ENCODE peak calls at places on chromosomes 16 and 17, in eight cellular contexts. A is HCT116, P is endothelial cell of umbilical vein, M is GM12878, Z is SK-N-SH, C is H1, L is K562, U is HepG2. G is an unnamed sample.

GRCh38 chr17:7836596-7837374 is 2.8 kb downstream of the KDM6B start:
- DNase-seq in C (peak), A (peak), P (peak), U (peak), L (peak), Z (peak), M (peak), G (peak)

GRCh38 chr16:50298075-50298460 is 31.7 kb downstream of the ADCY7 start:
- DNase-seq in Z (no peak), L (no peak), P (no peak), A (no peak), U (peak), M (no peak), C (no peak), G (no peak)

GRCh38 chr16:71255721-71256120 is 25.2 kb upstream of the HYDIN start:
- DNase-seq in A (no peak), U (no peak), P (no peak), C (no peak), M (no peak), Z (peak), L (no peak), G (no peak)

GRCh38 chr16:4373909-4374742 is 2.5 kb downstream of the VASN start:
- DNase-seq in C (no peak), Z (no peak), M (no peak), L (peak), A (no peak), U (no peak), P (no peak), G (no peak)

GRCh38 chr17:58331815-58332719 is 3.5 kb upstream of the TSPOAP1 start:
- DNase-seq in L (peak), A (no peak), C (no peak), U (no peak), Z (peak), M (peak), P (no peak), G (no peak)

GRCh38 chr16:72878301-72879269 is 169.3 kb downstream of the ZFHX3 start:
- DNase-seq in P (no peak), Z (peak), M (no peak), L (no peak), U (peak), C (no peak), A (no peak), G (no peak)

GRCh38 chr17:7582401-7583252 is 1.0 kb upstream of the MPDU1 start:
- DNase-seq in Z (no peak), C (no peak), U (no peak), A (no peak), L (no peak), P (no peak), M (no peak), G (no peak)

GRCh38 chr16:641326-642188 is at the start of gene MCRIP2:
- DNase-seq in M (peak), Z (peak), A (no peak), L (peak), C (no peak), P (peak), U (peak), G (no peak)

GRCh38 chr17:38416840-38417209 is 11.4 kb upstream of the ARHGAP23 start:
- DNase-seq in U (no peak), M (no peak), L (no peak), A (no peak), P (no peak), C (no peak), Z (no peak), G (no peak)

GRCh38 chr17:38685485-38685884 is 10.7 kb upstream of the EPOP start:
- DNase-seq in Z (no peak), C (no peak), L (no peak), U (no peak), P (no peak), A (no peak), M (no peak), G (no peak)

GRCh38 chr16:64892843-64893242 is 229.0 kb downstream of the CDH11 start:
- DNase-seq in L (no peak), U (no peak), Z (no peak), A (no peak), P (peak), M (no peak), C (no peak), G (no peak)

GRCh38 chr16:17277981-17278381 is 192.8 kb downstream of the XYLT1 start:
- DNase-seq in U (peak), M (no peak), C (no peak), Z (no peak), A (peak), L (no peak), P (no peak), G (no peak)

GRCh38 chr17:72297326-72298115 is 176.7 kb downstream of the SOX9 start:
- DNase-seq in U (no peak), C (no peak), P (no peak), Z (no peak), A (peak), L (no peak), M (no peak), G (no peak)

GRCh38 chr17:15981208-15981607 is 18.3 kb downstream of the ZSWIM7 start:
- DNase-seq in U (no peak), C (no peak), A (no peak), P (no peak), M (peak), Z (no peak), L (no peak), G (no peak)

GRCh38 chr17:19812407-19812806 is 55.3 kb downstream of the ULK2 start:
- DNase-seq in C (no peak), A (no peak), U (no peak), L (no peak), Z (no peak), P (peak), M (no peak), G (no peak)

GRCh38 chr17:8955560-8955959 is 9.9 kb downstream of the PIK3R5 start:
- DNase-seq in A (no peak), C (no peak), Z (no peak), L (no peak), M (no peak), P (no peak), U (no peak), G (no peak)

GRCh38 chr17:44757045-44757917 is 1.5 kb upstream of the ADAM11 start:
- DNase-seq in Z (no peak), M (no peak), A (no peak), U (no peak), L (no peak), P (no peak), C (no peak), G (no peak)

GRCh38 chr17:77527394-77527793 is 386.6 kb downstream of the SEC14L1 start:
- DNase-seq in A (no peak), U (no peak), Z (no peak), P (no peak), M (no peak), L (no peak), C (no peak), G (no peak)

GRCh38 chr16:46884513-46885293 is 541 bp downstream of the GPT2 start:
- DNase-seq in Z (peak), M (no peak), L (peak), A (no peak), P (peak), C (no peak), U (no peak), G (no peak)

GRCh38 chr16:89193021-89193575 is 7.2 kb downstream of the SLC22A31 start:
- DNase-seq in U (peak), A (peak), M (no peak), P (peak), C (peak), Z (peak), L (peak), G (no peak)

GRCh38 chr17:55210292-55210691 is 54.5 kb upstream of the HLF start:
- DNase-seq in A (no peak), U (no peak), M (no peak), L (no peak), P (no peak), Z (peak), C (no peak), G (no peak)

GRCh38 chr16:86261379-86261778 is 248.9 kb upstream of the FOXF1 start:
- DNase-seq in A (peak), L (peak), U (no peak), Z (no peak), P (peak), C (no peak), M (peak), G (no peak)

GRCh38 chr16:79561729-79562128 is 38.8 kb downstream of the MAF start:
- DNase-seq in U (no peak), L (no peak), Z (no peak), C (no peak), M (no peak), A (no peak), P (no peak), G (no peak)

GRCh38 chr16:49474741-49475140 is 101.1 kb downstream of the C16orf78 start:
- DNase-seq in P (no peak), M (no peak), L (no peak), A (no peak), U (no peak), C (no peak), Z (no peak), G (no peak)

GRCh38 chr17:45364531-45365390 is 47.9 kb upstream of the MAP3K14 start:
- DNase-seq in M (no peak), Z (peak), U (no peak), L (no peak), A (no peak), P (peak), C (peak), G (no peak)

GRCh38 chr17:7313890-7314718 is 1.1 kb downstream of the GPS2 start:
- DNase-seq in C (no peak), P (no peak), L (no peak), A (no peak), M (no peak), Z (no peak), U (no peak), G (no peak)

GRCh38 chr16:57938936-57939871 is 31.7 kb downstream of the CNGB1 start:
- DNase-seq in A (peak), U (peak), M (no peak), P (peak), C (no peak), L (no peak), Z (no peak), G (no peak)

GRCh38 chr17:6574689-6575595 is 18.6 kb upstream of the PITPNM3 start:
- DNase-seq in Z (no peak), P (peak), U (no peak), M (peak), C (no peak), L (peak), A (no peak), G (no peak)

GRCh38 chr17:82859431-82860403 is 19.9 kb upstream of the ZNF750 start:
- DNase-seq in L (peak), C (no peak), A (peak), P (peak), U (peak), M (peak), Z (no peak), G (no peak)

GRCh38 chr16:17571499-17572093 is 100.8 kb upstream of the XYLT1 start:
- DNase-seq in C (no peak), Z (no peak), U (no peak), M (no peak), L (no peak), A (peak), P (no peak), G (no peak)

GRCh38 chr16:2852003-2852730 is 5.8 kb downstream of the PRSS22 start:
- DNase-seq in L (no peak), M (no peak), C (no peak), U (no peak), Z (peak), P (no peak), A (no peak), G (no peak)

GRCh38 chr17:17520599-17521232 is 24.5 kb upstream of the RASD1 start:
- DNase-seq in M (no peak), P (no peak), L (no peak), U (no peak), C (no peak), A (no peak), Z (no peak), G (no peak)

GRCh38 chr16:12503201-12503600 is 300.5 kb downstream of the CPPED1 start:
- DNase-seq in M (no peak), C (no peak), U (no peak), Z (no peak), P (no peak), A (no peak), L (no peak), G (no peak)

GRCh38 chr16:85955566-85955965 is 56.6 kb downstream of the IRF8 start:
- DNase-seq in Z (no peak), M (no peak), P (no peak), A (no peak), U (no peak), L (no peak), C (no peak), G (no peak)

GRCh38 chr17:39197380-39198185 is at the start of gene CACNB1:
- DNase-seq in M (no peak), A (no peak), Z (peak), C (no peak), U (peak), P (peak), L (peak), G (no peak)

GRCh38 chr17:49996121-49996494 is 1.1 kb upstream of the DLX3 start:
- DNase-seq in P (no peak), L (no peak), A (no peak), C (no peak), Z (no peak), U (no peak), M (no peak), G (no peak)

GRCh38 chr16:27108826-27109665 is 42.3 kb downstream of the C16orf82 start:
- DNase-seq in M (no peak), A (no peak), C (no peak), L (no peak), U (no peak), Z (no peak), P (peak), G (no peak)

GRCh38 chr16:27110524-27110896 is 43.8 kb downstream of the C16orf82 start:
- DNase-seq in Z (peak), C (no peak), L (no peak), P (no peak), U (no peak), M (no peak), A (no peak), G (no peak)

GRCh38 chr16:27108051-27108770 is 41.5 kb downstream of the C16orf82 start:
- DNase-seq in U (no peak), Z (no peak), C (no peak), P (no peak), A (no peak), M (no peak), L (no peak), G (no peak)

GRCh38 chr16:27111486-27111885 is 44.8 kb downstream of the C16orf82 start:
- DNase-seq in A (no peak), L (no peak), M (no peak), Z (no peak), C (no peak), U (no peak), P (no peak), G (no peak)

GRCh38 chr16:27109666-27110523 is 43.2 kb downstream of the C16orf82 start:
- DNase-seq in A (no peak), U (peak), C (peak), Z (peak), M (no peak), L (peak), P (peak), G (peak)
- TF ChIP-seq POLR2AphosphoS5 in A (no peak), U (no peak), C (no peak), Z (no peak), M (no peak), L (no peak), P (peak), G (no peak)

DNA sequence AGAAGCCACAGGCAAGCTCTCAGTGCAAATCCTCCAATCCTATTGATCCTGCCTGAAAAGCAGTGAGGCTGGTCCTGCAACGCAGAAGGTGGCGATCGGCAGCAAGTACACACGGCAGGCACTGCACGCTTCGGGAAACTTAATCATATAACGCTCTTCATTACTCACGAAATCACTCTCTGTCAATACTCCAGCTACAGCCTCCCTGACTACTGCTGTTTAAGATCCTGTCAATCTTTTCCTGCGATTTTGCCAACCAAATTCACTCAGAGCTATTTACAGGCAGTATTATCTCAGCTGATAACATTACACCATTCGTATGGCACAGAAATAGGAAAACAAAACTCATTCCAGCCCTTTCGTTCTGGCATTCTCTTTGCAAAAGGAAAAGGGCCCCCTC is 262.3 kb upstream of the CDH8 start:
- DNase-seq in C (no peak), Z (peak), A (no peak), U (no peak), M (no peak), P (no peak), L (no peak), G (no peak)
- H3K9ac ChIP-seq in C (no peak), Z (no peak), A (no peak), U (no peak), M (no peak), P (no peak), L (no peak), G (no peak)

GRCh38 chr16:28901862-28902261 is 23.2 kb downstream of the RABEP2 start:
- DNase-seq in P (no peak), C (no peak), L (no peak), A (no peak), U (no peak), Z (no peak), M (no peak), G (no peak)
- TF ChIP-seq POLR2AphosphoS5 in P (no peak), C (no peak), L (no peak), A (no peak), U (no peak), Z (no peak), M (no peak), G (no peak)

DNA sequence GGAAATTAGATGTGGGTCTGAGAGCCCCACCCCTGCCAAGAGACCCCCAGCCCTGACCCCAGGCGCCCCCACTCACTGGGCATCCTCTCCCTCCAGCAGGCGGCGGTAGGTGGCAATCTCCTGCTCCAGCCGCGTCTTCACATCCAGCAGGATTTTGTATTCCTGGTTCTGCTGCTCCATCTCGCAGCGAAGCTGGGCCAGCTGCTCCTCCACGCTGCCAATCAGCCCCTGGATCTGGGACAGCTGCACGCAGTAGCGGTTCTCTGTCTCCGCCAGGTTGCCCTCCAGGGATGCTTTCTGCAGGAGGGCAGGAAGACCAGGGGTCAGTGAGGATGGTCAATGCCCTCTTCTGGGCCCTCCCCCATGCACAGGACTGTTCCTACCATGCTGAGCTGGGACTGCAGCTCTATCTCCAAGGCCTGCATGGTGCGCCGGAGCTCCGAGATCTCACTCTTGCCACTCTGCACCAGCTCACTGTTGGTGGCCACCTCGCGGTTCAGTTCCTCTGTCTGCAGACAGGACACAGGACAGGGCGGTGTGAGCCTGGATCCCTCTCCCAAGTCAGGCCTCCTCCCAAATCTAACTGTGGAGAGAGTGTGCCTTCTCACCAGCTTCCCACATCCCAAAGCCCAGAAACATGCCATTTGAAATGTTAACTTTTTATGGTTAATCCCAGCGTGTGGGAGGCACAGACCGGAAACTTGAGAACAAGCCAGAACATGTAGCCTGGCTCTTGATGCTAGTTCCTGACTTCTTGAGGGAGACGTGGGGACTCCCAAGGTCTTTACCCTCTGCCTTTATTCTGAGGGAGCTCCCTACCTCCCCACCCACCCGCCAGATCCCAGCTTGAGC is 3.6 kb downstream of the KRT17 start:
- DNase-seq in L (no peak), Z (no peak), C (no peak), P (no peak), A (no peak), M (no peak), U (no peak), G (peak)
- H3K9ac ChIP-seq in L (no peak), Z (no peak), C (no peak), P (no peak), A (no peak), M (no peak), U (no peak), G (no peak)